ENCODE peak calls at places on chromosomes 12 and 14, in ten cellular contexts. X, C, F, I, W, O, P, E, L and Y are unnamed samples.
A peak's percentile ranks its signal among the peaks of the same experiment; 100 is the strongest.

GRCh38 chr12:119681953-119682352 is 14.0 kb downstream of the PRKAB1 start:
- DNase-seq in X (no peak), C (no peak), F (no peak), I (no peak), W (no peak), O (no peak), P (no peak), E (no peak), L (no peak), Y (no peak)

GRCh38 chr14:105116451-105117256 is 51.4 kb upstream of the GPR132 start:
- DNase-seq in X (no peak), C (no peak), F (no peak), I (no peak), W (no peak), O (no peak), P (peak; percentile 6), E (no peak), L (no peak), Y (no peak)

GRCh38 chr12:93803408-93803807 is 126.2 kb downstream of the CRADD start:
- DNase-seq in X (no peak), C (no peak), F (no peak), I (no peak), W (peak; percentile 94), O (peak; percentile 30), P (peak; percentile 67), E (no peak), L (peak; percentile 51), Y (no peak)

GRCh38 chr14:101927859-101928258 is 36.5 kb upstream of the DYNC1H1 start:
- DNase-seq in X (no peak), C (peak; percentile 84), F (no peak), I (peak; percentile 94), W (no peak), O (no peak), P (peak; percentile 97), E (peak; percentile 26), L (no peak), Y (no peak)

GRCh38 chr14:65880507-65880906 is 468.0 kb downstream of the FUT8 start:
- DNase-seq in X (no peak), C (no peak), F (no peak), I (no peak), W (no peak), O (no peak), P (no peak), E (no peak), L (no peak), Y (no peak)

GRCh38 chr12:117571321-117571720 is 209.9 kb upstream of the NOS1 start:
- DNase-seq in X (no peak), C (no peak), F (no peak), I (no peak), W (peak; percentile 26), O (no peak), P (no peak), E (no peak), L (no peak), Y (no peak)

GRCh38 chr12:66550626-66551025 is 128.2 kb downstream of the GRIP1 start:
- DNase-seq in X (no peak), C (no peak), F (no peak), I (no peak), W (peak; percentile 21), O (no peak), P (no peak), E (no peak), L (peak; percentile 37), Y (no peak)

GRCh38 chr14:31945074-31945613 is 132.0 kb upstream of the ARHGAP5 start:
- DNase-seq in X (no peak), C (peak; percentile 18), F (peak; percentile 25), I (no peak), W (no peak), O (no peak), P (no peak), E (no peak), L (no peak), Y (no peak)

GRCh38 chr12:6154730-6155459 is 30.4 kb upstream of the VWF start:
- DNase-seq in X (no peak), C (peak; percentile 57), F (no peak), I (peak; percentile 86), W (no peak), O (no peak), P (no peak), E (no peak), L (no peak), Y (peak; percentile 55)

GRCh38 chr12:25784669-25785068 is 173.8 kb upstream of the RASSF8 start:
- DNase-seq in X (no peak), C (no peak), F (no peak), I (no peak), W (no peak), O (no peak), P (no peak), E (no peak), L (no peak), Y (no peak)

GRCh38 chr12:85733984-85734383 is 102.2 kb downstream of the RASSF9 start:
- DNase-seq in X (no peak), C (no peak), F (no peak), I (no peak), W (no peak), O (no peak), P (no peak), E (no peak), L (no peak), Y (no peak)

GRCh38 chr14:106622200-106622745 is 1095.9 kb downstream of the TMEM121 start:
- DNase-seq in X (no peak), C (no peak), F (peak; percentile 19), I (no peak), W (no peak), O (no peak), P (no peak), E (no peak), L (no peak), Y (no peak)

GRCh38 chr14:22194669-22195068 is 394.4 kb downstream of the DAD1 start:
- DNase-seq in X (no peak), C (no peak), F (no peak), I (no peak), W (no peak), O (no peak), P (no peak), E (no peak), L (no peak), Y (no peak)

GRCh38 chr12:48002773-48003218 is 1.5 kb downstream of the COL2A1 start:
- DNase-seq in X (peak; percentile 85), C (no peak), F (no peak), I (peak; percentile 77), W (peak; percentile 30), O (peak; percentile 14), P (peak; percentile 81), E (peak; percentile 35), L (no peak), Y (peak; percentile 46)

GRCh38 chr14:22479132-22479531 is 109.9 kb downstream of the DAD1 start:
- DNase-seq in X (no peak), C (no peak), F (no peak), I (no peak), W (no peak), O (no peak), P (no peak), E (no peak), L (no peak), Y (no peak)